ENCODE peak calls at places on chromosomes 6 and 20, in nine cellular contexts. G is stomach, Z is adrenal gland, Q is thyroid gland, P is A549, W is GM12891, B is esophagus squamous epithelium, Y is H54, R is transverse colon. I is an unnamed sample.

GRCh38 chr6:42140756-42141602 is 1.4 kb downstream of the C6orf132 start:
- DNase-seq in G (peak), Z (peak), Q (no peak), P (no peak), W (no peak), B (no peak), Y (no peak), R (no peak), I (no peak)

GRCh38 chr20:62236674-62236996 is 1.7 kb upstream of the OSBPL2 start:
- DNase-seq in G (no peak), Z (no peak), Q (no peak), P (no peak), W (no peak), B (no peak), Y (no peak), R (no peak), I (no peak)

GRCh38 chr6:31945507-31946369 is at the start of gene CFB:
- DNase-seq in G (peak), Z (peak), Q (peak), P (peak), W (no peak), B (no peak), Y (peak), R (peak), I (peak)

GRCh38 chr6:130482645-130483390 is 117.0 kb downstream of the TMEM200A start:
- DNase-seq in G (no peak), Z (no peak), Q (no peak), P (no peak), W (no peak), B (no peak), Y (no peak), R (no peak), I (no peak)

GRCh38 chr20:37291724-37292126 is 2.3 kb downstream of the MANBAL start:
- DNase-seq in G (no peak), Z (no peak), Q (no peak), P (no peak), W (no peak), B (no peak), Y (no peak), R (no peak), I (peak)

GRCh38 chr6:17045581-17046322 is 56.1 kb upstream of the STMND1 start:
- DNase-seq in G (no peak), Z (no peak), Q (peak), P (no peak), W (no peak), B (no peak), Y (no peak), R (no peak), I (no peak)

GRCh38 chr20:13441388-13441787 is 197.3 kb downstream of the TASP1 start:
- DNase-seq in G (no peak), Z (no peak), Q (no peak), P (no peak), W (no peak), B (no peak), Y (no peak), R (no peak), I (no peak)

GRCh38 chr6:16818992-16819626 is 57.8 kb upstream of the ATXN1 start:
- DNase-seq in G (no peak), Z (no peak), Q (no peak), P (no peak), W (no peak), B (no peak), Y (no peak), R (no peak), I (no peak)

GRCh38 chr20:20743511-20744169 is 31.2 kb upstream of the RALGAPA2 start:
- DNase-seq in G (peak), Z (no peak), Q (peak), P (no peak), W (no peak), B (no peak), Y (no peak), R (peak), I (peak)

GRCh38 chr20:17995967-17996819 is 27.4 kb downstream of the MGME1 start:
- DNase-seq in G (no peak), Z (peak), Q (peak), P (peak), W (no peak), B (no peak), Y (peak), R (no peak), I (peak)

GRCh38 chr6:152637422-152638047 is 373 bp upstream of the SYNE1 start:
- DNase-seq in G (no peak), Z (no peak), Q (no peak), P (no peak), W (no peak), B (no peak), Y (no peak), R (no peak), I (no peak)

GRCh38 chr20:50215917-50216316 is 25.3 kb downstream of the CEBPB start:
- DNase-seq in G (no peak), Z (no peak), Q (no peak), P (no peak), W (no peak), B (no peak), Y (no peak), R (peak), I (no peak)

GRCh38 chr6:134352786-134353480 is 35.0 kb upstream of the SGK1 start:
- DNase-seq in G (no peak), Z (no peak), Q (no peak), P (no peak), W (no peak), B (no peak), Y (no peak), R (no peak), I (no peak)

GRCh38 chr6:148608211-148608951 is 138.4 kb upstream of the UST start:
- DNase-seq in G (no peak), Z (no peak), Q (no peak), P (no peak), W (no peak), B (no peak), Y (no peak), R (no peak), I (no peak)

GRCh38 chr6:155171747-155172191 is 92.0 kb upstream of the CLDN20 start:
- DNase-seq in G (no peak), Z (no peak), Q (no peak), P (no peak), W (no peak), B (no peak), Y (no peak), R (no peak), I (no peak)

GRCh38 chr6:89242574-89243330 is 25.6 kb upstream of the GABRR1 start:
- DNase-seq in G (no peak), Z (no peak), Q (no peak), P (peak), W (no peak), B (no peak), Y (peak), R (peak), I (no peak)

GRCh38 chr6:54243699-54244098 is 64.5 kb upstream of the TINAG start:
- DNase-seq in G (no peak), Z (peak), Q (no peak), P (no peak), W (no peak), B (no peak), Y (no peak), R (no peak), I (no peak)

GRCh38 chr20:43040427-43040826 is 149.3 kb downstream of the PTPRT start:
- DNase-seq in G (no peak), Z (no peak), Q (no peak), P (no peak), W (no peak), B (no peak), Y (peak), R (no peak), I (no peak)

GRCh38 chr6:16420715-16421461 is 182.5 kb downstream of the GMPR start:
- DNase-seq in G (no peak), Z (no peak), Q (no peak), P (no peak), W (no peak), B (no peak), Y (no peak), R (peak), I (no peak)

GRCh38 chr6:170402318-170403040 is 95.9 kb downstream of the FAM120B start:
- DNase-seq in G (no peak), Z (no peak), Q (no peak), P (no peak), W (no peak), B (no peak), Y (no peak), R (no peak), I (no peak)

GRCh38 chr20:37294262-37294981 is 5.0 kb downstream of the MANBAL start:
- DNase-seq in G (no peak), Z (no peak), Q (no peak), P (no peak), W (no peak), B (no peak), Y (no peak), R (no peak), I (no peak)

GRCh38 chr20:50224553-50225255 is 34.1 kb downstream of the CEBPB start:
- DNase-seq in G (peak), Z (peak), Q (peak), P (no peak), W (no peak), B (no peak), Y (no peak), R (peak), I (peak)

GRCh38 chr6:1612386-1612893 is 2.7 kb downstream of the FOXC1 start:
- DNase-seq in G (no peak), Z (no peak), Q (no peak), P (no peak), W (no peak), B (no peak), Y (no peak), R (no peak), I (no peak)

GRCh38 chr6:29723666-29724588 is 693 bp downstream of the HLA-F start:
- DNase-seq in G (peak), Z (peak), Q (peak), P (no peak), W (peak), B (no peak), Y (no peak), R (peak), I (peak)

GRCh38 chr6:167937948-167938911 is 59.2 kb upstream of the KIF25 start:
- DNase-seq in G (no peak), Z (no peak), Q (no peak), P (no peak), W (no peak), B (no peak), Y (no peak), R (no peak), I (no peak)

GRCh38 chr6:143598466-143599080 is 79.2 kb upstream of the PHACTR2 start:
- DNase-seq in G (no peak), Z (no peak), Q (no peak), P (no peak), W (no peak), B (no peak), Y (no peak), R (no peak), I (no peak)

GRCh38 chr6:146550911-146551310 is 7.3 kb downstream of the RAB32 start:
- DNase-seq in G (no peak), Z (no peak), Q (no peak), P (no peak), W (no peak), B (no peak), Y (no peak), R (no peak), I (no peak)

DNA sequence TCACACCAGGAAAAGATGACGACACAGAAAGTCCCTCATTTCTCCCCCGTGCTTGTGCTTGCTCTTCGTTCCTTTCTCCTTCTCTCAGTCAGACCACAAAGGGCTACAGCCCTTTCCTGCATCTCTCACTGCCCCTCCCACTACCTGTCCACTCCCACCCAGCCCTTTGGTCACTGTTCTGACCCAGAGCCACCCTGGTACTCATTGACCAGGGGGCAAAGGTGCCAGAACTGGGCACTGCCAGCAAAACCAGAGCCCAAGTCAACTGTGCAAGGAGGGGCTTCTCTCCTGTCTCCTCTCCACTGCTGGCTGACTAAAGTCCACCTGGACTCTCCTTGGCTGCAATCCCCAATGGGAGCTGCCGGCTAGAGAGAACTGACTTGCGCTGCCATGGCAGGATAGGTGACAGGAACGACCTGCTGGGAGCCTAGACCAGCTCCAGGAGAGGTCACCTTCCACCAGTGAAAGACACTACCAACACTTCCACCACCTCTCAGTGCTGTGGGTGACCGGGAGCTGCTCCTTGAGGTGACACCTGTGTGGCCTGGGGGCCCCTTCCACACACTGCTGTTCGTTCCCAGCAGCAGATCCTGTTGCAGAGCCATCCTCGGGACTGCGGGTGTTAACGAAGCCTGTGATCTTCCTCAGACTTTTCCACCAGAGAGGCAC is 32.8 kb downstream of the KCNK17 start:
- DNase-seq in G (no peak), Z (no peak), Q (no peak), P (no peak), W (no peak), B (no peak), Y (no peak), R (peak), I (no peak)
- TF ChIP-seq POLR2A in G (no peak), Z (no peak), Q (no peak), P (no peak), W (no peak), B (no peak), Y (no peak), R (peak), I (no peak)

GRCh38 chr6:75602164-75602896 is 650 bp downstream of the SENP6 start:
- DNase-seq in G (peak), Z (peak), Q (peak), P (no peak), W (peak), B (no peak), Y (peak), R (peak), I (no peak)
- TF ChIP-seq POLR2A in G (no peak), Z (no peak), Q (no peak), P (peak), W (peak), B (no peak), Y (peak), R (no peak), I (peak)

GRCh38 chr6:43724914-43725642 is 37.5 kb upstream of the MRPS18A start:
- DNase-seq in G (peak), Z (peak), Q (peak), P (no peak), W (peak), B (peak), Y (peak), R (peak), I (peak)
- TF ChIP-seq POLR2A in G (no peak), Z (no peak), Q (no peak), P (no peak), W (no peak), B (peak), Y (no peak), R (peak), I (no peak)

GRCh38 chr6:35600659-35601125 is 88.0 kb upstream of the TULP1 start:
- DNase-seq in G (no peak), Z (no peak), Q (no peak), P (no peak), W (no peak), B (no peak), Y (no peak), R (no peak), I (no peak)

GRCh38 chr6:35602133-35602946 is 86.4 kb downstream of the FKBP5 start:
- DNase-seq in G (no peak), Z (no peak), Q (peak), P (no peak), W (no peak), B (no peak), Y (no peak), R (no peak), I (no peak)

GRCh38 chr6:35603326-35604202 is 85.2 kb downstream of the FKBP5 start:
- DNase-seq in G (no peak), Z (no peak), Q (no peak), P (no peak), W (no peak), B (no peak), Y (no peak), R (no peak), I (no peak)

GRCh38 chr6:35599761-35600658 is 87.3 kb upstream of the TULP1 start:
- DNase-seq in G (no peak), Z (no peak), Q (no peak), P (no peak), W (no peak), B (no peak), Y (no peak), R (no peak), I (no peak)

DNA sequence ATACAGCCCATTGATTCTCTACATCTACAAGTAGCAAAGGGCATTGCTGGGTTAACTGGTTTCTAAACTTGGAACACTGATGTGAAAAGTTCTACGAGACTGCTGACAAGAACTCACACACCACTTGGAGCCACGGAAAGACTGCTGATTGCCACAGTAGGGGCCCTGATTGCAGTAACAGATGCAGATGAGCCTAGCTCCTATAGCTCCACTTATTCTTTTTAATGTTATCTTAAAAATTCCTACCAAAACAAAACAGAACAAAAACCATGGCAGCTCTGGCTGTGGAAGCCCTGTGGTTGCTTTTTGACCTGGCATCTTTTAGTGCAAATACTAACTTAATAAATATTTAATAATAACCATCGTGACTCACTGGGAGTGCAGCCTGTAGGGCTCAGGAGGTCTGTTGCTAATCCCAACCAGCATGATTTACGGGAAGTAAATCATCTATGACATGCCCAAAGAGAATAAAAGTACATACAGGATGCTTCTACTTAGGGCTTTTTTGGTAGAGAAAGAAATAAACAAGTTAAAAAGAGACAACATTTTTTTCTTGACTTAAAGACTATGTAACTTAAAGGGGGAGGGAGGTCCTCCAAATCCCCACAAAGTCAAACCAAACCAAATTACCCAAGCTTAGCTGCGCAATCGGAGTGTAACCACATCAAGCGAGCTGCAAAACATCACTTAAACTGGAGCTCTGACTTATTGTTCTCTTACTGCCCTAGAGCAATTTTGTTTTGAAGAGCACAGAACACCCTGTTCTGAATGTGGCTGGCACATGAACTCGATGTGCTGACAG is 87.2 kb downstream of the FKBP5 start:
- DNase-seq in G (peak), Z (peak), Q (peak), P (peak), W (peak), B (no peak), Y (no peak), R (peak), I (peak)
- TF ChIP-seq POLR2A in G (no peak), Z (no peak), Q (peak), P (no peak), W (no peak), B (no peak), Y (no peak), R (peak), I (no peak)